ENCODE peak calls at places on chromosome 11, in eight cellular contexts. S is cardiac fibroblast, R is fibroblast of the aortic adventitia, M is GDM1, Y is epithelial cell of esophagus, G is pancreas, D is posterior cingulate gyrus, X is M059J. H is an unnamed sample.
A peak's percentile ranks its signal among the peaks of the same experiment; 100 is the strongest.

GRCh38 chr11:76277298-76278175 is 71.2 kb upstream of the WNT11 start:
- DNase-seq in Y (no peak), M (no peak), G (no peak), R (no peak), X (no peak), S (no peak), D (no peak), H (no peak)

GRCh38 chr11:35593143-35593542 is 25.1 kb upstream of the FJX1 start:
- DNase-seq in X (peak; percentile 96), S (peak; percentile 91), Y (peak; percentile 73), M (no peak), G (no peak), R (peak; percentile 98), D (no peak), H (no peak)

GRCh38 chr11:128487978-128488377 is 99.4 kb downstream of the ETS1 start:
- DNase-seq in M (no peak), S (no peak), R (no peak), D (no peak), Y (no peak), X (no peak), G (no peak), H (no peak)

GRCh38 chr11:93686812-93687211 is 25.3 kb downstream of the CEP295 start:
- DNase-seq in M (no peak), Y (no peak), S (peak; percentile 92), X (no peak), G (no peak), D (no peak), R (peak; percentile 66), H (no peak)

GRCh38 chr11:15651782-15652181 is 537.1 kb downstream of the INSC start:
- DNase-seq in G (no peak), R (no peak), M (no peak), D (no peak), Y (no peak), S (no peak), X (no peak), H (no peak)

GRCh38 chr11:72746821-72747220 is 5.4 kb downstream of the ARAP1 start:
- DNase-seq in M (no peak), G (no peak), Y (no peak), S (no peak), R (no peak), D (no peak), X (no peak), H (no peak)

GRCh38 chr11:75826463-75827220 is 11.6 kb downstream of the UVRAG start:
- DNase-seq in M (no peak), R (peak; percentile 68), G (no peak), Y (no peak), S (peak; percentile 73), X (no peak), D (no peak), H (no peak)

GRCh38 chr11:63567044-63567840 is 4.1 kb upstream of the PLAAT2 start:
- DNase-seq in D (no peak), Y (peak; percentile 98), G (no peak), X (peak; percentile 95), S (peak; percentile 92), M (no peak), R (peak; percentile 96), H (peak; percentile 67)

GRCh38 chr11:125167292-125167953 is 2.9 kb downstream of the PKNOX2 start:
- DNase-seq in R (peak; percentile 56), Y (no peak), M (no peak), X (no peak), S (peak; percentile 78), D (no peak), G (peak; percentile 68), H (no peak)

GRCh38 chr11:34245043-34245442 is 112.8 kb downstream of the ABTB2 start:
- DNase-seq in Y (no peak), G (no peak), R (no peak), M (no peak), S (no peak), D (no peak), X (no peak), H (no peak)

GRCh38 chr11:43360361-43361032 is 1.8 kb downstream of the TTC17 start:
- DNase-seq in X (no peak), R (peak; percentile 42), D (no peak), G (no peak), S (peak; percentile 53), M (no peak), Y (peak; percentile 15), H (no peak)

GRCh38 chr11:78109011-78109685 is 29.5 kb upstream of the NDUFC2 start:
- DNase-seq in M (no peak), R (no peak), S (no peak), Y (no peak), X (no peak), G (no peak), D (peak; percentile 14), H (no peak)

GRCh38 chr11:34898474-34898873 is 17.7 kb downstream of the APIP start:
- DNase-seq in M (no peak), D (no peak), X (no peak), R (no peak), G (no peak), S (no peak), Y (no peak), H (no peak)

GRCh38 chr11:66428933-66429332 is 8.1 kb downstream of the NPAS4 start:
- DNase-seq in Y (no peak), R (no peak), M (no peak), X (no peak), S (no peak), D (no peak), G (no peak), H (no peak)

GRCh38 chr11:17640493-17641164 is 78.7 kb upstream of the MYOD1 start:
- DNase-seq in S (no peak), M (no peak), G (no peak), X (no peak), Y (no peak), D (no peak), R (no peak), H (no peak)

GRCh38 chr11:30631148-30631547 is 45.0 kb upstream of the MPPED2 start:
- DNase-seq in X (no peak), G (no peak), S (no peak), M (no peak), Y (no peak), D (no peak), R (no peak), H (no peak)

GRCh38 chr11:110082899-110083298 is 10.3 kb upstream of the ZC3H12C start:
- DNase-seq in D (no peak), G (no peak), Y (no peak), M (no peak), X (no peak), S (no peak), R (no peak), H (no peak)

GRCh38 chr11:34791725-34792124 is 124.5 kb downstream of the APIP start:
- DNase-seq in S (no peak), R (no peak), D (no peak), G (no peak), Y (no peak), M (no peak), X (no peak), H (no peak)

GRCh38 chr11:8841899-8842298 is 69.1 kb upstream of the AKIP1 start:
- DNase-seq in D (no peak), M (no peak), G (no peak), R (no peak), X (peak; percentile 68), Y (no peak), S (no peak), H (no peak)

GRCh38 chr11:103637250-103637649 is 399.2 kb upstream of the DDI1 start:
- DNase-seq in S (no peak), M (no peak), G (no peak), D (no peak), X (peak; percentile 58), R (peak; percentile 64), Y (peak; percentile 27), H (no peak)

GRCh38 chr11:69253028-69253427 is 40.9 kb upstream of the MYEOV start:
- DNase-seq in X (peak; percentile 64), M (no peak), S (peak; percentile 24), Y (peak; percentile 80), D (no peak), G (no peak), R (peak; percentile 60), H (no peak)

GRCh38 chr11:16891964-16892363 is 122.2 kb downstream of the PLEKHA7 start:
- DNase-seq in D (no peak), X (peak; percentile 95), R (peak; percentile 42), G (no peak), M (no peak), S (peak; percentile 44), Y (peak; percentile 8), H (no peak)

H was measured in HuH-7.